ENCODE peak calls at places on chromosome 9, in nine cellular contexts. T is K562; C is esophagus squamous epithelium; W is activated CD8-positive, alpha-beta T cell treated with anti-CD3 and anti-CD28 coated beads for 36 hours; H is brain microvascular endothelial cell; E is neural progenitor cell; Y is fibroblast of pulmonary artery; O is A673; P is glutamatergic neuron. V is an unnamed sample.

GRCh38 chr9:134961331-134962064 is 43.8 kb upstream of the FCN1 start:
- DNase-seq in Y (no peak), C (no peak), P (no peak), H (no peak), W (no peak), O (no peak), E (no peak), T (no peak), V (no peak)

GRCh38 chr9:129267141-129267540 is 89.1 kb upstream of the IER5L start:
- DNase-seq in Y (no peak), E (no peak), W (no peak), P (no peak), C (no peak), H (no peak), T (no peak), O (no peak), V (no peak)

GRCh38 chr9:98455957-98456621 is 200.6 kb upstream of the TBC1D2 start:
- DNase-seq in E (no peak), H (peak; percentile 54), C (no peak), W (peak; percentile 8), O (peak; percentile 14), T (no peak), Y (peak; percentile 61), P (no peak), V (peak; percentile 58)

GRCh38 chr9:33524431-33524947 is 438 bp downstream of the ANKRD18B start:
- DNase-seq in W (no peak), Y (no peak), P (peak; percentile 30), O (no peak), H (no peak), C (no peak), E (peak; percentile 39), T (no peak), V (no peak)

GRCh38 chr9:129458155-129458661 is 162.7 kb downstream of the C9orf50 start:
- DNase-seq in O (no peak), E (no peak), H (peak; percentile 16), T (no peak), C (no peak), W (peak; percentile 79), Y (no peak), P (no peak), V (peak; percentile 25)

GRCh38 chr9:120902824-120903608 is 23.6 kb downstream of the TRAF1 start:
- DNase-seq in Y (no peak), E (no peak), W (peak; percentile 42), O (no peak), C (no peak), H (no peak), P (no peak), T (peak; percentile 26), V (no peak)

GRCh38 chr9:92761686-92762085 is 2.9 kb downstream of the BICD2 start:
- DNase-seq in P (no peak), O (no peak), C (no peak), E (no peak), T (no peak), W (no peak), H (no peak), Y (no peak), V (no peak)

GRCh38 chr9:5786370-5787127 is 46.4 kb downstream of the ERMP1 start:
- DNase-seq in Y (peak; percentile 30), C (no peak), P (no peak), E (no peak), W (no peak), H (peak; percentile 43), O (no peak), T (no peak), V (no peak)

GRCh38 chr9:70465904-70466303 is 51.4 kb upstream of the KLF9 start:
- DNase-seq in E (no peak), P (no peak), C (no peak), O (no peak), H (no peak), Y (no peak), W (no peak), T (no peak), V (no peak)

GRCh38 chr9:96009690-96010477 is 134.4 kb downstream of the ERCC6L2 start:
- DNase-seq in Y (no peak), P (no peak), W (peak; percentile 85), H (peak; percentile 14), C (no peak), T (no peak), O (no peak), E (no peak), V (no peak)

GRCh38 chr9:114110180-114110579 is 11.1 kb upstream of the KIF12 start:
- DNase-seq in P (no peak), C (no peak), Y (peak; percentile 67), O (no peak), T (no peak), W (no peak), H (no peak), E (no peak), V (peak; percentile 73)

GRCh38 chr9:2729003-2729402 is 11.7 kb downstream of the KCNV2 start:
- DNase-seq in P (no peak), H (peak; percentile 26), E (no peak), W (no peak), O (no peak), Y (peak; percentile 61), C (no peak), T (no peak), V (peak; percentile 7)

GRCh38 chr9:114501786-114502682 is 3.2 kb downstream of the WHRN start:
- DNase-seq in H (peak; percentile 24), W (peak; percentile 28), C (no peak), E (peak; percentile 83), O (peak; percentile 53), P (no peak), T (peak; percentile 56), Y (no peak), V (peak; percentile 79)

GRCh38 chr9:95003694-95004451 is 277.4 kb downstream of the AOPEP start:
- DNase-seq in T (peak; percentile 49), H (peak; percentile 63), Y (peak; percentile 60), P (peak; percentile 65), W (peak; percentile 16), O (peak; percentile 50), E (peak; percentile 66), C (no peak), V (peak; percentile 50)

GRCh38 chr9:17783227-17783626 is 204.4 kb downstream of the SH3GL2 start:
- DNase-seq in W (no peak), P (no peak), O (no peak), H (no peak), Y (no peak), T (no peak), E (no peak), C (no peak), V (no peak)

GRCh38 chr9:18397076-18397475 is 76.9 kb upstream of the ADAMTSL1 start:
- DNase-seq in C (no peak), E (no peak), Y (no peak), T (no peak), P (no peak), W (no peak), O (no peak), H (no peak), V (no peak)

GRCh38 chr9:78325343-78325742 is 28.4 kb downstream of the PSAT1 start:
- DNase-seq in E (no peak), W (no peak), O (peak; percentile 60), H (peak; percentile 11), Y (peak; percentile 68), C (no peak), P (peak; percentile 50), T (peak; percentile 14), V (no peak)

GRCh38 chr9:129441852-129442251 is 179.0 kb downstream of the C9orf50 start:
- DNase-seq in E (no peak), T (no peak), Y (no peak), C (no peak), W (no peak), P (no peak), H (no peak), O (no peak), V (no peak)

GRCh38 chr9:33101104-33101951 is 24.9 kb upstream of the SMU1 start:
- DNase-seq in T (no peak), H (peak; percentile 36), Y (peak; percentile 50), O (no peak), W (no peak), C (no peak), E (no peak), P (no peak), V (peak; percentile 72)

GRCh38 chr9:87141124-87141523 is 193.8 kb upstream of the GAS1 start:
- DNase-seq in O (no peak), T (no peak), Y (no peak), H (no peak), W (no peak), E (no peak), C (no peak), P (no peak), V (no peak)

GRCh38 chr9:131276891-131277672 is 772 bp upstream of the FAM78A start:
- DNase-seq in E (peak; percentile 47), W (peak; percentile 54), P (no peak), Y (no peak), H (no peak), O (no peak), T (peak; percentile 98), C (no peak), V (no peak)
- TF ChIP-seq CTCF in E (peak; percentile 13), W (no peak), P (no peak), Y (no peak), H (no peak), O (no peak), T (no peak), C (no peak), V (peak; percentile 8)

GRCh38 chr9:71975833-71976232 is 64.4 kb downstream of the C9orf85 start:
- DNase-seq in H (no peak), Y (peak; percentile 18), P (no peak), O (no peak), T (no peak), W (no peak), E (no peak), C (no peak), V (peak; percentile 20)
- TF ChIP-seq CTCF in H (no peak), Y (peak; percentile 17), P (no peak), O (peak; percentile 49), T (no peak), W (no peak), E (no peak), C (no peak), V (peak; percentile 69)

GRCh38 chr9:89912605-89912953 is 307.8 kb downstream of the GADD45G start:
- DNase-seq in O (no peak), H (no peak), P (no peak), W (no peak), T (no peak), E (no peak), Y (no peak), C (no peak), V (no peak)
- TF ChIP-seq CTCF in O (no peak), H (no peak), P (no peak), W (no peak), T (no peak), E (no peak), Y (no peak), C (no peak), V (no peak)

DNA sequence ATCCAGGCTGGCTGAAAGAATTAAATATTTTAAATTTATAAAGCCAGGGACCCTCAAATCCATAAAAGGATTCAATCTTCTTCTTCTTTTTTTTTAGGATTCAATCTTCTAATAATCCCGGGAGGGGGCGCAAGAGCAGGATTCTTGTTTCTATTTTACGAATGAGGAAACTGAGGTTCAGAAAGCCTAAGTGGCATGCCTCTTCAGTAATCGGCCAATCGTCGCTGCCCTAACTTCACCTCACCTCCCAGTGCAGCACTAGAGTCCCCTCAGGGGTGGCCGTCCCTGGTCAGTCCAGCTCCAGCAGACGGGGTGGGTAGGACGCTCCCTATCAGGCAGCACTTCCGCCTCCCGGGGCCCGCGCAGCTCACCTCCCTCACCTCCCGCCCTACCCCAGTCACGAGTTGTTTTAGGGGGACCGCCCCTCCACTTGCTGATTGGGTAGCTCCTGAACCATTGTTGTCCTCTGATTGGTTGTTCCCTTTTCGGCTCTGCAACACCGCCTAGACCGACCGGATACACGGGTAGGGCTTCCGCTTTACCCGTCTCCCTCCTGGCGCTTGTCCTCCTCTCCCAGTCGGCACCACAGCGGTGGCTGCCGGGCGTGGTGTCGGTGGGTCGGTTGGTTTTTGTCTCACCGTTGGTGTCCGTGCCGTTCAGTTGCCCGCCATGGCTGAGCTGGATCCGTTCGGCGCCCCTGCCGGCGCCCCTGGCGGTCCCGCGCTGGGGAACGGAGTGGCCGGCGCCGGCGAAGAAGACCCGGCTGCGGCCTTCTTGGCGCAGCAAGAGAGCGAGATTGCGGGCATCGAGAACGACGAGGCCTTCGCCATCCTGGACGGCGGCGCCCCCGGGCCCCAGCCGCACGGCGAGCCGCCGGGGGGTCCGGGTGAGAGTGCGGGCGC is at the start of gene CLTA:
- DNase-seq in H (peak; percentile 98), E (peak; percentile 98), W (peak; percentile 97), T (peak; percentile 94), O (peak; percentile 99), C (peak; percentile 86), Y (peak; percentile 99), P (peak; percentile 93), V (peak; percentile 98)
- TF ChIP-seq CTCF in H (peak; percentile 65), E (peak; percentile 56), W (peak; percentile 52), T (peak; percentile 49), O (peak; percentile 80), C (peak; percentile 26), Y (peak; percentile 49), P (peak; percentile 34), V (peak; percentile 79)

V was measured in HFFc6.